ENCODE peak calls at places on chromosomes 12 and 14, in eight cellular contexts. One of them, this sample, is unnamed.

GRCh38 chr12:21502164-21502496 is 541 bp downstream of the GOLT1B start:
- DNase-seq in mucosa of descending colon: no peak
- DNase-seq in fibroblast of lung: peak; percentile 22
- DNase-seq in pancreas: no peak
- DNase-seq in tibial nerve: no peak
- DNase-seq in A549: peak; percentile 28
- DNase-seq in left ventricle myocardium inferior: no peak
- DNase-seq in spleen: no peak
- DNase-seq in this sample: peak; percentile 9

GRCh38 chr14:104290058-104290667 is 151.8 kb downstream of the KIF26A start:
- DNase-seq in fibroblast of lung: no peak
- DNase-seq in spleen: no peak
- DNase-seq in pancreas: no peak
- DNase-seq in A549: no peak
- DNase-seq in tibial nerve: no peak
- DNase-seq in left ventricle myocardium inferior: peak; percentile 6
- DNase-seq in mucosa of descending colon: peak; percentile 31
- DNase-seq in this sample: no peak

GRCh38 chr12:12333407-12333831 is 16.6 kb downstream of the MANSC1 start:
- DNase-seq in mucosa of descending colon: peak; percentile 64
- DNase-seq in pancreas: peak; percentile 87
- DNase-seq in left ventricle myocardium inferior: no peak
- DNase-seq in A549: no peak
- DNase-seq in fibroblast of lung: peak; percentile 81
- DNase-seq in spleen: peak; percentile 7
- DNase-seq in tibial nerve: no peak
- DNase-seq in this sample: no peak

GRCh38 chr12:52741378-52742195 is 35.6 kb downstream of the KRT76 start:
- DNase-seq in fibroblast of lung: peak; percentile 49
- DNase-seq in A549: peak; percentile 43
- DNase-seq in mucosa of descending colon: no peak
- DNase-seq in pancreas: peak; percentile 55
- DNase-seq in left ventricle myocardium inferior: peak; percentile 42
- DNase-seq in tibial nerve: peak; percentile 31
- DNase-seq in spleen: no peak
- DNase-seq in this sample: peak; percentile 45

GRCh38 chr12:125247477-125247876 is 182.2 kb downstream of the AACS start:
- DNase-seq in tibial nerve: no peak
- DNase-seq in fibroblast of lung: no peak
- DNase-seq in pancreas: no peak
- DNase-seq in A549: no peak
- DNase-seq in left ventricle myocardium inferior: no peak
- DNase-seq in mucosa of descending colon: no peak
- DNase-seq in spleen: no peak
- DNase-seq in this sample: no peak

GRCh38 chr14:104149617-104150141 is 11.3 kb downstream of the KIF26A start:
- DNase-seq in mucosa of descending colon: peak; percentile 41
- DNase-seq in tibial nerve: no peak
- DNase-seq in spleen: no peak
- DNase-seq in fibroblast of lung: no peak
- DNase-seq in pancreas: no peak
- DNase-seq in A549: no peak
- DNase-seq in left ventricle myocardium inferior: no peak
- DNase-seq in this sample: no peak

GRCh38 chr14:50971122-50971781 is 27.0 kb upstream of the PYGL start:
- DNase-seq in tibial nerve: no peak
- DNase-seq in A549: no peak
- DNase-seq in left ventricle myocardium inferior: no peak
- DNase-seq in mucosa of descending colon: no peak
- DNase-seq in fibroblast of lung: no peak
- DNase-seq in pancreas: no peak
- DNase-seq in spleen: no peak
- DNase-seq in this sample: no peak

GRCh38 chr14:101399737-101400517 is 161.4 kb upstream of the DIO3 start:
- DNase-seq in mucosa of descending colon: no peak
- DNase-seq in tibial nerve: no peak
- DNase-seq in spleen: no peak
- DNase-seq in left ventricle myocardium inferior: no peak
- DNase-seq in pancreas: peak; percentile 95
- DNase-seq in A549: no peak
- DNase-seq in fibroblast of lung: no peak
- DNase-seq in this sample: no peak

GRCh38 chr12:56258068-56258819 is at the start of gene ANKRD52:
- DNase-seq in left ventricle myocardium inferior: peak; percentile 81
- DNase-seq in spleen: peak; percentile 95
- DNase-seq in fibroblast of lung: peak; percentile 68
- DNase-seq in pancreas: peak; percentile 61
- DNase-seq in tibial nerve: peak; percentile 58
- DNase-seq in mucosa of descending colon: peak; percentile 80
- DNase-seq in A549: peak; percentile 88
- DNase-seq in this sample: peak; percentile 72

GRCh38 chr14:89185919-89186849 is 230.8 kb downstream of the FOXN3 start:
- DNase-seq in A549: no peak
- DNase-seq in pancreas: no peak
- DNase-seq in fibroblast of lung: peak; percentile 50
- DNase-seq in spleen: no peak
- DNase-seq in mucosa of descending colon: no peak
- DNase-seq in tibial nerve: no peak
- DNase-seq in left ventricle myocardium inferior: no peak
- DNase-seq in this sample: peak; percentile 74

GRCh38 chr12:114678718-114679117 is 5.3 kb downstream of the TBX3 start:
- DNase-seq in spleen: no peak
- DNase-seq in left ventricle myocardium inferior: no peak
- DNase-seq in pancreas: no peak
- DNase-seq in fibroblast of lung: no peak
- DNase-seq in A549: no peak
- DNase-seq in tibial nerve: no peak
- DNase-seq in mucosa of descending colon: no peak
- DNase-seq in this sample: no peak

GRCh38 chr14:59253527-59253926 is 65.1 kb downstream of the DAAM1 start:
- DNase-seq in pancreas: no peak
- DNase-seq in left ventricle myocardium inferior: no peak
- DNase-seq in tibial nerve: no peak
- DNase-seq in mucosa of descending colon: no peak
- DNase-seq in fibroblast of lung: no peak
- DNase-seq in A549: no peak
- DNase-seq in spleen: no peak
- DNase-seq in this sample: no peak

GRCh38 chr12:118060301-118061010 is 523 bp downstream of the WSB2 start:
- DNase-seq in fibroblast of lung: no peak
- DNase-seq in left ventricle myocardium inferior: peak; percentile 61
- DNase-seq in tibial nerve: peak; percentile 29
- DNase-seq in mucosa of descending colon: peak; percentile 81
- DNase-seq in A549: peak; percentile 46
- DNase-seq in spleen: peak; percentile 92
- DNase-seq in pancreas: peak; percentile 61
- DNase-seq in this sample: peak; percentile 14

GRCh38 chr14:35247777-35248475 is 44.3 kb upstream of the PSMA6 start:
- DNase-seq in mucosa of descending colon: no peak
- DNase-seq in A549: no peak
- DNase-seq in pancreas: no peak
- DNase-seq in left ventricle myocardium inferior: no peak
- DNase-seq in fibroblast of lung: no peak
- DNase-seq in spleen: no peak
- DNase-seq in tibial nerve: no peak
- DNase-seq in this sample: no peak

GRCh38 chr14:20440882-20441281 is 4.9 kb upstream of the KLHL33 start:
- DNase-seq in mucosa of descending colon: no peak
- DNase-seq in fibroblast of lung: no peak
- DNase-seq in tibial nerve: no peak
- DNase-seq in A549: no peak
- DNase-seq in left ventricle myocardium inferior: no peak
- DNase-seq in spleen: no peak
- DNase-seq in pancreas: no peak
- DNase-seq in this sample: no peak

GRCh38 chr12:12705833-12706520 is 10.0 kb upstream of the GPR19 start:
- DNase-seq in spleen: peak; percentile 88
- DNase-seq in pancreas: no peak
- DNase-seq in tibial nerve: no peak
- DNase-seq in mucosa of descending colon: peak; percentile 80
- DNase-seq in A549: no peak
- DNase-seq in left ventricle myocardium inferior: no peak
- DNase-seq in fibroblast of lung: no peak
- DNase-seq in this sample: no peak

GRCh38 chr14:99267871-99268775 is 3.9 kb downstream of the BCL11B start:
- DNase-seq in pancreas: no peak
- DNase-seq in tibial nerve: no peak
- DNase-seq in spleen: no peak
- DNase-seq in mucosa of descending colon: no peak
- DNase-seq in fibroblast of lung: no peak
- DNase-seq in A549: no peak
- DNase-seq in left ventricle myocardium inferior: no peak
- DNase-seq in this sample: no peak

GRCh38 chr14:64337901-64338615 is 43.9 kb upstream of the ESR2 start:
- DNase-seq in left ventricle myocardium inferior: no peak
- DNase-seq in fibroblast of lung: peak; percentile 54
- DNase-seq in tibial nerve: peak; percentile 19
- DNase-seq in pancreas: peak; percentile 54
- DNase-seq in A549: peak; percentile 49
- DNase-seq in spleen: peak; percentile 95
- DNase-seq in mucosa of descending colon: no peak
- DNase-seq in this sample: peak; percentile 66

GRCh38 chr12:71282020-71282419 is 124.2 kb upstream of the TSPAN8 start:
- DNase-seq in tibial nerve: no peak
- DNase-seq in left ventricle myocardium inferior: no peak
- DNase-seq in fibroblast of lung: no peak
- DNase-seq in A549: no peak
- DNase-seq in pancreas: no peak
- DNase-seq in spleen: no peak
- DNase-seq in mucosa of descending colon: no peak
- DNase-seq in this sample: no peak

DNA sequence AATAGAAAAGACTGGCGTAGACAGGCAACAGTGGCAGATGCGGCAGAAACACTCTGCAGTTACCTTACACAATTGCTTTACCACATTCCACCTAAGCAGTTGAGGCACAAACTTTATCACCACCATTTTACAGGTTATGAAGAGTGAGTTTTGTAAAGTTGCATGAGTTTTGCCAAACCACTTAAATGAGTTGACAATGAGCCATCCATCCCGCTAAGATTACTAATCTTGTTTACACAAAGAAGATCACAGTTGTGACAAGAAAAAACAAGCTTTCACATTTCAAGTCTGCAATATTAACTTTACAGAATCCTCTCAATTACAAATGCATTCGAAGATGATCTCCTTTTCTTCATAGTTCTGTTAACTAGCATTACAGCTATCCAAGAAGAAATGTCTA is 1.8 kb downstream of the TMCC3 start:
- DNase-seq in pancreas: no peak
- DNase-seq in mucosa of descending colon: no peak
- DNase-seq in spleen: no peak
- DNase-seq in fibroblast of lung: no peak
- DNase-seq in tibial nerve: no peak
- DNase-seq in A549: no peak
- DNase-seq in left ventricle myocardium inferior: no peak
- DNase-seq in this sample: peak; percentile 67
- H3K4me3 ChIP-seq in pancreas: no peak overlapping the region
- H3K4me3 ChIP-seq in mucosa of descending colon: no peak overlapping the region
- H3K4me3 ChIP-seq in spleen: peak overlapping the region; percentile 77
- H3K4me3 ChIP-seq in fibroblast of lung: no peak overlapping the region
- H3K4me3 ChIP-seq in tibial nerve: no peak overlapping the region
- H3K4me3 ChIP-seq in A549: no peak overlapping the region
- H3K4me3 ChIP-seq in left ventricle myocardium inferior: peak overlapping the region; percentile 79
- H3K4me3 ChIP-seq in this sample: peak overlapping the region; percentile 82

GRCh38 chr12:65938807-65939206 is 114.5 kb downstream of the HMGA2 start:
- DNase-seq in A549: no peak
- DNase-seq in tibial nerve: no peak
- DNase-seq in spleen: no peak
- DNase-seq in mucosa of descending colon: no peak
- DNase-seq in pancreas: no peak
- DNase-seq in left ventricle myocardium inferior: no peak
- DNase-seq in fibroblast of lung: no peak
- DNase-seq in this sample: no peak

GRCh38 chr12:65935906-65936528 is 111.7 kb downstream of the HMGA2 start:
- DNase-seq in left ventricle myocardium inferior: no peak
- DNase-seq in fibroblast of lung: no peak
- DNase-seq in tibial nerve: no peak
- DNase-seq in mucosa of descending colon: no peak
- DNase-seq in A549: no peak
- DNase-seq in pancreas: no peak
- DNase-seq in spleen: no peak
- DNase-seq in this sample: peak; percentile 54

GRCh38 chr12:65936529-65936911 is 112.2 kb downstream of the HMGA2 start:
- DNase-seq in tibial nerve: no peak
- DNase-seq in pancreas: no peak
- DNase-seq in left ventricle myocardium inferior: no peak
- DNase-seq in mucosa of descending colon: no peak
- DNase-seq in spleen: no peak
- DNase-seq in A549: no peak
- DNase-seq in fibroblast of lung: no peak
- DNase-seq in this sample: no peak

GRCh38 chr12:65937181-65937641 is 112.9 kb downstream of the HMGA2 start:
- DNase-seq in tibial nerve: no peak
- DNase-seq in mucosa of descending colon: no peak
- DNase-seq in pancreas: no peak
- DNase-seq in left ventricle myocardium inferior: no peak
- DNase-seq in fibroblast of lung: peak; percentile 80
- DNase-seq in spleen: no peak
- DNase-seq in A549: no peak
- DNase-seq in this sample: no peak

GRCh38 chr12:65937806-65938205 is 113.5 kb downstream of the HMGA2 start:
- DNase-seq in left ventricle myocardium inferior: no peak
- DNase-seq in tibial nerve: no peak
- DNase-seq in fibroblast of lung: no peak
- DNase-seq in pancreas: no peak
- DNase-seq in spleen: no peak
- DNase-seq in mucosa of descending colon: no peak
- DNase-seq in A549: no peak
- DNase-seq in this sample: no peak
- H3K4me1 ChIP-seq in left ventricle myocardium inferior: peaks cover 8% of the 10 kb centered on the region
- H3K4me1 ChIP-seq in tibial nerve: no peaks in the 10 kb centered on the region
- H3K4me1 ChIP-seq in fibroblast of lung: peaks cover 29% of the 10 kb centered on the region
- H3K4me1 ChIP-seq in pancreas: no peaks in the 10 kb centered on the region
- H3K4me1 ChIP-seq in spleen: no peaks in the 10 kb centered on the region
- H3K4me1 ChIP-seq in mucosa of descending colon: no peaks in the 10 kb centered on the region
- H3K4me1 ChIP-seq in A549: peaks cover 33% of the 10 kb centered on the region
- H3K4me1 ChIP-seq in this sample: peaks cover 53% of the 10 kb centered on the region

DNA sequence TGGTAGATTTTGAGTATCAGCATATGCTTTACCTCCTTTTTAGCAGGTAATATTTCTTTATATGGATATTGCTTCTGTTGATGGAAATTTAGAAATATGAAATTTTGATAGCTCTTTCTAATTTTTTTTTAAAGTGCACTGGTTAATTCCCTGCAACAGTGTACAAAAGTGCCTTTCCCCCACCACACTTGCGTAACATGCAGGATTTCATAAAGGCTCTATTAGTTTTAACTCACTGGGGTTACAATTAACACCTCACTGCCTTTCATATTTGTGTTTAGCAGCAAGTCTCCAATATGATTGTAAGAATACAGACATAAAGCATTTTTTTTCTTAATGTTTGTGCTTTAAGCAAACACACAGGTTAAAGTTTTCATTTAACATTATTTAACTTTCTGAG is 25.6 kb downstream of the MNAT1 start:
- DNase-seq in A549: no peak
- DNase-seq in left ventricle myocardium inferior: no peak
- DNase-seq in tibial nerve: no peak
- DNase-seq in fibroblast of lung: no peak
- DNase-seq in spleen: no peak
- DNase-seq in pancreas: no peak
- DNase-seq in mucosa of descending colon: no peak
- DNase-seq in this sample: no peak
- H3K4me3 ChIP-seq in A549: no peak overlapping the region
- H3K4me3 ChIP-seq in left ventricle myocardium inferior: no peak overlapping the region
- H3K4me3 ChIP-seq in tibial nerve: no peak overlapping the region
- H3K4me3 ChIP-seq in fibroblast of lung: no peak overlapping the region
- H3K4me3 ChIP-seq in spleen: no peak overlapping the region
- H3K4me3 ChIP-seq in pancreas: no peak overlapping the region
- H3K4me3 ChIP-seq in mucosa of descending colon: no peak overlapping the region
- H3K4me3 ChIP-seq in this sample: no peak overlapping the region

GRCh38 chr12:104295954-104296353 is 7.6 kb upstream of the EID3 start:
- DNase-seq in mucosa of descending colon: no peak
- DNase-seq in A549: no peak
- DNase-seq in left ventricle myocardium inferior: no peak
- DNase-seq in pancreas: no peak
- DNase-seq in fibroblast of lung: no peak
- DNase-seq in spleen: no peak
- DNase-seq in tibial nerve: no peak
- DNase-seq in this sample: no peak
- H3K4me1 ChIP-seq in mucosa of descending colon: peaks cover 9% of the 10 kb centered on the region
- H3K4me1 ChIP-seq in A549: peaks cover 84% of the 10 kb centered on the region
- H3K4me1 ChIP-seq in left ventricle myocardium inferior: peaks cover 83% of the 10 kb centered on the region
- H3K4me1 ChIP-seq in pancreas: no peaks in the 10 kb centered on the region
- H3K4me1 ChIP-seq in fibroblast of lung: peaks cover 12% of the 10 kb centered on the region
- H3K4me1 ChIP-seq in spleen: peaks cover 7% of the 10 kb centered on the region
- H3K4me1 ChIP-seq in tibial nerve: no peaks in the 10 kb centered on the region
- H3K4me1 ChIP-seq in this sample: no peaks in the 10 kb centered on the region